ENCODE peak calls at places on chromosomes 3 and 15, in eight cellular contexts. J is T-helper 17 cell; U is astrocyte of the hippocampus; D is NCI-H774; K is NCI-H2081; I is activated naive CD4-positive, alpha-beta T cell; L is hippocampal formation; Y is dorsolateral prefrontal cortex. C is an unnamed sample.

GRCh38 chr15:72155021-72155621 is 36.9 kb downstream of the SENP8 start:
- DNase-seq in U (peak; percentile 93), Y (peak; percentile 62), K (peak; percentile 41), J (no peak), I (no peak), L (peak; percentile 42), D (peak; percentile 23), C (peak; percentile 29)

GRCh38 chr3:124221286-124221821 is 229.4 kb upstream of the ROPN1 start:
- DNase-seq in J (no peak), I (no peak), L (no peak), U (peak; percentile 16), Y (no peak), D (no peak), K (peak; percentile 38), C (no peak)

GRCh38 chr3:192130534-192131132 is 596.7 kb downstream of the FGF12 start:
- DNase-seq in Y (peak; percentile 68), K (peak; percentile 78), D (peak; percentile 58), I (no peak), J (no peak), U (peak; percentile 64), L (peak; percentile 25), C (no peak)

GRCh38 chr15:34365836-34366235 is 1.2 kb downstream of the LPCAT4 start:
- DNase-seq in Y (no peak), U (no peak), K (no peak), J (no peak), L (no peak), D (no peak), I (no peak), C (no peak)

GRCh38 chr3:57068437-57069089 is 8.1 kb downstream of the SPATA12 start:
- DNase-seq in Y (no peak), J (no peak), U (peak; percentile 88), L (no peak), D (no peak), I (no peak), K (no peak), C (no peak)

GRCh38 chr3:54905230-54905888 is 22.5 kb downstream of the LRTM1 start:
- DNase-seq in J (no peak), I (no peak), U (peak; percentile 74), Y (no peak), K (no peak), L (no peak), D (no peak), C (no peak)

GRCh38 chr3:4426261-4426781 is 40.7 kb downstream of the SUMF1 start:
- DNase-seq in J (no peak), U (no peak), D (no peak), I (no peak), Y (no peak), K (no peak), L (no peak), C (no peak)

GRCh38 chr15:52042051-52042851 is 23.2 kb downstream of the MAPK6 start:
- DNase-seq in I (no peak), K (no peak), J (no peak), L (no peak), U (no peak), Y (no peak), D (no peak), C (no peak)

GRCh38 chr3:148146947-148147346 is 550.8 kb upstream of the AGTR1 start:
- DNase-seq in J (no peak), D (no peak), U (peak; percentile 64), I (no peak), L (no peak), Y (no peak), K (no peak), C (no peak)

GRCh38 chr3:46503194-46503924 is 5.6 kb downstream of the RTP3 start:
- DNase-seq in I (no peak), K (no peak), U (no peak), J (no peak), Y (no peak), L (no peak), D (no peak), C (no peak)

GRCh38 chr3:5347486-5347885 is 160.0 kb downstream of the EDEM1 start:
- DNase-seq in U (peak; percentile 20), L (no peak), D (peak; percentile 38), I (no peak), K (peak; percentile 81), Y (no peak), J (no peak), C (no peak)

GRCh38 chr15:85973584-85974347 is 105.9 kb upstream of the AGBL1 start:
- DNase-seq in I (no peak), K (no peak), J (no peak), U (peak; percentile 23), D (no peak), L (no peak), Y (no peak), C (no peak)

GRCh38 chr15:68552773-68553172 is 26.0 kb upstream of the CORO2B start:
- DNase-seq in K (peak; percentile 10), J (no peak), Y (peak; percentile 90), U (peak; percentile 23), D (no peak), I (no peak), L (peak; percentile 75), C (no peak)

GRCh38 chr3:14210843-14211594 is 32.4 kb downstream of the LSM3 start:
- DNase-seq in D (no peak), U (peak; percentile 77), Y (no peak), K (no peak), J (no peak), L (no peak), I (no peak), C (no peak)

GRCh38 chr3:60841355-60841754 is 409.9 kb downstream of the FHIT start:
- DNase-seq in U (peak; percentile 19), K (no peak), L (no peak), J (no peak), Y (no peak), I (no peak), D (no peak), C (no peak)

GRCh38 chr15:69664572-69665326 is 212.1 kb downstream of the RPLP1 start:
- DNase-seq in Y (peak; percentile 61), D (peak; percentile 4), U (peak; percentile 43), I (no peak), K (peak; percentile 99), J (no peak), L (peak; percentile 8), C (no peak)

GRCh38 chr3:164620423-164620822 is 457.9 kb downstream of the SI start:
- DNase-seq in J (no peak), L (no peak), U (no peak), Y (no peak), K (no peak), I (no peak), D (no peak), C (no peak)

GRCh38 chr3:120147072-120147871 is 53.0 kb upstream of the GSK3B start:
- DNase-seq in J (no peak), D (peak; percentile 27), L (no peak), U (no peak), K (peak; percentile 94), I (no peak), Y (no peak), C (no peak)

GRCh38 chr15:80803580-80804525 is 24.7 kb downstream of the CEMIP start:
- DNase-seq in D (no peak), I (no peak), K (no peak), J (no peak), U (no peak), Y (no peak), L (no peak), C (no peak)

GRCh38 chr15:82648257-82649103 is 1.3 kb upstream of the CPEB1 start:
- DNase-seq in Y (no peak), I (no peak), K (no peak), U (peak; percentile 27), D (no peak), L (no peak), J (no peak), C (no peak)

GRCh38 chr3:108835101-108835500 is 12.5 kb downstream of the TRAT1 start:
- DNase-seq in Y (no peak), D (no peak), I (no peak), L (no peak), K (no peak), J (no peak), U (no peak), C (no peak)

GRCh38 chr3:115922681-115923347 is 299.5 kb downstream of the GAP43 start:
- DNase-seq in D (no peak), U (peak; percentile 79), J (no peak), L (no peak), Y (no peak), I (no peak), K (peak; percentile 6), C (no peak)

GRCh38 chr3:134903840-134904239 is 108.8 kb downstream of the EPHB1 start:
- DNase-seq in I (no peak), K (no peak), D (no peak), U (no peak), L (no peak), Y (no peak), J (no peak), C (no peak)

GRCh38 chr3:67349551-67350174 is 304.7 kb downstream of the SUCLG2 start:
- DNase-seq in D (no peak), Y (no peak), J (no peak), I (no peak), L (no peak), U (peak; percentile 67), K (no peak), C (no peak)

GRCh38 chr3:98697225-98697624 is 65.9 kb upstream of the ST3GAL6 start:
- DNase-seq in I (no peak), U (no peak), D (no peak), J (no peak), Y (no peak), L (no peak), K (no peak), C (no peak)

GRCh38 chr3:140078940-140079339 is 144.0 kb downstream of the CLSTN2 start:
- DNase-seq in J (no peak), U (peak; percentile 26), D (no peak), Y (no peak), K (no peak), L (no peak), I (no peak), C (no peak)

GRCh38 chr3:40828741-40829415 is 304.1 kb downstream of the ZNF621 start:
- DNase-seq in K (no peak), D (no peak), I (no peak), L (no peak), Y (no peak), J (no peak), U (no peak), C (no peak)